ENCODE peak calls at places on chromosomes 4 and X, in seven cellular contexts. D, N, Z, X, J, R and S are unnamed samples.

GRCh38 chrX:24298191-24298590 is 15.7 kb downstream of the SUPT20HL2 start:
- DNase-seq in R (no peak), D (no peak), N (no peak), J (no peak), Z (no peak), X (no peak), S (no peak)

GRCh38 chr4:137394000-137394399 is 138.3 kb downstream of the PCDH18 start:
- DNase-seq in X (no peak), J (no peak), Z (no peak), N (no peak), D (no peak), R (no peak), S (no peak)

GRCh38 chrX:54807524-54808108 is at the start of gene MAGED2:
- DNase-seq in R (no peak), J (no peak), X (no peak), D (no peak), Z (no peak), N (no peak), S (no peak)

GRCh38 chr4:78056265-78057129 is 626 bp upstream of the FRAS1 start:
- DNase-seq in D (peak; percentile 63), R (no peak), X (peak; percentile 21), Z (no peak), J (peak; percentile 83), N (peak; percentile 79), S (peak; percentile 86)

GRCh38 chr4:64780664-64781063 is 371.4 kb upstream of the TECRL start:
- DNase-seq in N (no peak), D (no peak), Z (no peak), X (no peak), J (no peak), R (no peak), S (no peak)

GRCh38 chr4:55925235-55925634 is 23.5 kb upstream of the CEP135 start:
- DNase-seq in X (no peak), J (no peak), R (no peak), N (no peak), Z (no peak), D (no peak), S (no peak)

GRCh38 chr4:14749910-14750309 is 252.4 kb upstream of the CPEB2 start:
- DNase-seq in N (no peak), D (peak; percentile 45), X (peak; percentile 33), R (peak; percentile 22), Z (no peak), J (peak; percentile 47), S (peak; percentile 54)

GRCh38 chr4:118329849-118330248 is 23.0 kb downstream of the PRSS12 start:
- DNase-seq in Z (no peak), D (no peak), X (no peak), J (no peak), N (no peak), R (no peak), S (no peak)

GRCh38 chrX:19625612-19626011 is 110.3 kb upstream of the MAP3K15 start:
- DNase-seq in N (no peak), X (no peak), Z (no peak), J (peak; percentile 76), R (no peak), D (no peak), S (peak; percentile 13)

GRCh38 chrX:137313627-137314026 is 252.3 kb upstream of the ZIC3 start:
- DNase-seq in D (no peak), X (no peak), J (no peak), R (no peak), N (no peak), Z (no peak), S (no peak)

GRCh38 chr4:3009422-3009821 is 46.1 kb downstream of the GRK4 start:
- DNase-seq in Z (no peak), N (peak; percentile 35), D (no peak), R (no peak), X (peak; percentile 27), J (peak; percentile 65), S (no peak)

GRCh38 chrX:116240446-116240845 is 69.9 kb downstream of the AGTR2 start:
- DNase-seq in Z (no peak), J (peak; percentile 50), R (no peak), X (no peak), N (no peak), D (no peak), S (peak; percentile 16)

GRCh38 chr4:118313098-118313497 is 39.7 kb downstream of the PRSS12 start:
- DNase-seq in Z (no peak), D (no peak), X (no peak), R (no peak), N (no peak), J (no peak), S (no peak)

GRCh38 chr4:52894408-52894807 is 32.3 kb downstream of the RASL11B start:
- DNase-seq in X (no peak), R (no peak), J (no peak), N (no peak), D (no peak), Z (no peak), S (no peak)

GRCh38 chr4:2583517-2583916 is 47.1 kb downstream of the FAM193A start:
- DNase-seq in R (no peak), X (no peak), Z (no peak), D (no peak), J (peak; percentile 89), N (no peak), S (peak; percentile 61)

GRCh38 chrX:16436348-16437188 is 213.4 kb upstream of the S100G start:
- DNase-seq in N (peak; percentile 76), D (peak; percentile 51), X (peak; percentile 60), Z (peak; percentile 48), J (peak; percentile 61), R (peak; percentile 61), S (no peak)

GRCh38 chr4:48944252-48944651 is 37.7 kb upstream of the OCIAD2 start:
- DNase-seq in X (no peak), Z (no peak), J (peak; percentile 98), N (no peak), D (no peak), R (no peak), S (peak; percentile 91)

GRCh38 chr4:96154676-96155075 is 314.8 kb downstream of the PDHA2 start:
- DNase-seq in R (no peak), Z (no peak), X (no peak), D (no peak), J (peak; percentile 19), N (no peak), S (no peak)

GRCh38 chr4:165010991-165011390 is 20.8 kb upstream of the TRIM60 start:
- DNase-seq in D (no peak), Z (peak; percentile 86), J (no peak), R (no peak), N (no peak), X (no peak), S (no peak)

GRCh38 chr4:165013691-165014090 is 18.1 kb upstream of the TRIM60 start:
- DNase-seq in Z (no peak), J (no peak), D (no peak), R (no peak), N (no peak), X (no peak), S (no peak)

GRCh38 chr4:165011403-165011802 is 20.4 kb upstream of the TRIM60 start:
- DNase-seq in Z (no peak), N (no peak), X (no peak), J (peak; percentile 6), D (no peak), R (no peak), S (peak; percentile 32)

DNA sequence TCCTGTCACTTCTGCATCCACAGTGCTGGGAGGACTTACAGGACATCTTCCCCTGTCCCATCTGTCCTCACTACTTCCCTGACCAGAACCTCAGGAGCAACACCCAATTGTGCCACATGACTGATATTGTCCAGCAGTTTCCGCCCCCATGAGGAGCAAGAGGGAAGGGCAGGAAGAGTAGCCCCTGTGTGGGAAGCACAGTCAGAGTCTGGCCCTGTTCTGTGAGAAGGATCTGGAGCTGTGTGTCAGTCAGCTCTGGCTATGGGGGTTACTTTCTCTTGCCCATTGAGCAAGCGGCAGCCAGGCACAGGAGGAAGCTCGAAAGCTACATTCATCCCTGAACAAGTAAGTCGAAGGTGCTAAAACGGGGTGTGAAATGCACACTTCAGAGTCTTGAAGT is 14.8 kb upstream of the TRIM60 start:
- DNase-seq in N (no peak), J (no peak), R (no peak), Z (no peak), D (no peak), X (no peak), S (no peak)
- TF ChIP-seq CTCF in N (no peak), J (no peak), R (no peak), Z (no peak), D (no peak), X (no peak), S (no peak)

GRCh38 chrX:124406294-124407013 is 60.1 kb downstream of the SH2D1A start:
- DNase-seq in D (no peak), X (peak; percentile 30), J (peak; percentile 81), R (peak; percentile 64), Z (peak; percentile 66), N (no peak), S (peak; percentile 82)

GRCh38 chrX:124405868-124406267 is 59.5 kb downstream of the SH2D1A start:
- DNase-seq in X (no peak), Z (no peak), N (no peak), J (no peak), R (no peak), D (no peak), S (no peak)

DNA sequence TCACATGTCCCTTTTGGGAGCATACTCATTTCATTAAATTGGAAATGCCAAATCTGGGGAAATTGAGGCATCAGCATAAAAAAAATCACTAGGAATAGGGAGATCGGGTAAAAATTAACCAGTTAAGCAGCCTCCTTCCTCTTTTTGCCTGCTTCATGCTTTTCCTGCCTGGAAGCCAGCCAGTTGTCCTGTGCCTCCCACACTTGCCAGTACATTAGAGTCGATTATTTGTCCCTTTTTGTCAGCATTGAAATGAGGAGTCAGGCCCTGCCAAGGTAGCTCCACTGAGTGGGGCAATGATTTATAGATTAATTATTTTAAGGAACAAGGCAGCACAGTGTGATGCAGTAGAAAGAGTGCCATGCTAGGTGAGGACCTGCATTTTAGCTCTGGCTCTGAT is 55.3 kb downstream of the SH2D1A start:
- DNase-seq in R (no peak), N (no peak), X (peak; percentile 60), J (no peak), D (no peak), Z (no peak), S (no peak)
- H3K27me3 ChIP-seq in R (no peaks in the 10 kb centered on the region), N (no peaks in the 10 kb centered on the region), X (peaks cover 7% of the 10 kb centered on the region), J (no peaks in the 10 kb centered on the region), D (no peaks in the 10 kb centered on the region), Z (no peaks in the 10 kb centered on the region), S (no peaks in the 10 kb centered on the region)

DNA sequence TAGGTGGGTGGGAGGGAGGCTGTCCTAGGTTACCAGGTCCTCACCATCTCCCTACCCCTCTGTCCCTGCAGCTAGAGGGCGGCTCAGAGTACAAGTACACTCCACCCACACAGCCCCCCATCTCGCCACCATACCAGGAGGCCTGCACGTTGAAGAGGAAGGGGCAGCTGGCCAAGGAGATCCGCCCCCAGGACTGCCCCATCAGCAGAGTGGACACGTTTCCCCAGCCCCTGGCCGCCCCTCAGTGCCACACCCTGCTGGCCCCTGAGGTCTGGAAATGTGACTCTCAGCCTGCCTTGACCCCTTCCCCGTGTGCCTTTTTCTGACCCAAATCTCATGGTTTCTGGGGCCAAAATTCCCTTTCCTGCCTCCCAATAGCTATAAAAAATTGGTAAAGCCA is 6.5 kb downstream of the FTSJ1 start:
- DNase-seq in Z (no peak), D (no peak), J (no peak), X (no peak), R (no peak), N (no peak), S (no peak)
- H3K27ac ChIP-seq in Z (no peak overlapping the region), D (no peak overlapping the region), J (no peak overlapping the region), X (no peak overlapping the region), R (no peak overlapping the region), N (no peak overlapping the region), S (no peak overlapping the region)

DNA sequence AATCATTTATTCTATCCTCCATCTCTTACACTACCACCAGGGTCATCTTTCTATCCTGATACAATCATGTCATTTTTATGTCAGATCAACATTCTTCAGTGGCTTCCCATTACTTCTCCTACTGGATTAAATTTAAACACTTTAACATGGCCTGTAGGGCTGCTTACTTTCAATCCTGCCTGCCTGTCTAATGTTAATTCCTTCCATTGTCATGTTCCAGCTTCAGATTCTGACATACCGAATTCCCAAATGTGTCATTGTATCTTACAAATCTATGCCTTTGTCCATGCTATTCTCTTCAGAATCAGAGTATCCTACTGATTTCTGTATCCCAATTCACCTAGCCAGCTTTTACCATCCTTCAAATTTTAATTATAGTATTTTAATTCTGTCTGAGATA is 49.9 kb upstream of the FHDC1 start:
- DNase-seq in N (no peak), X (no peak), Z (no peak), J (no peak), D (no peak), R (no peak), S (no peak)
- TF ChIP-seq CTCF in N (no peak), X (no peak), Z (no peak), J (no peak), D (no peak), R (no peak), S (no peak)